ENCODE peak calls at places on chromosome 11, in seven cellular contexts. H is HepG2, T is H1, B is HCT116, A is K562, J is GM12878, F is T47D. X is an unnamed sample.

GRCh38 chr11:57155400-57155799 is 26.4 kb upstream of the LRRC55 start:
- DNase-seq in F (no peak), H (no peak), B (no peak), T (no peak), J (no peak), A (no peak), X (no peak)

GRCh38 chr11:101456812-101457211 is 127.0 kb downstream of the TRPC6 start:
- DNase-seq in H (no peak), J (no peak), B (no peak), A (no peak), F (peak; percentile 18), T (no peak), X (no peak)

GRCh38 chr11:9726313-9727022 is 62.6 kb downstream of the SWAP70 start:
- DNase-seq in F (no peak), H (peak; percentile 33), J (no peak), A (no peak), B (peak; percentile 23), T (no peak), X (no peak)

GRCh38 chr11:87473174-87473573 is 435.4 kb downstream of the TMEM135 start:
- DNase-seq in A (no peak), F (no peak), H (no peak), B (no peak), J (no peak), T (no peak), X (no peak)

GRCh38 chr11:65428578-65429068 is 6.0 kb downstream of the NEAT1 start:
- DNase-seq in B (no peak), T (no peak), J (no peak), F (no peak), A (no peak), H (no peak), X (no peak)

GRCh38 chr11:132779487-132779886 is 752.8 kb downstream of the OPCML start:
- DNase-seq in B (no peak), A (no peak), T (no peak), J (no peak), H (no peak), F (no peak), X (no peak)

GRCh38 chr11:83773950-83774880 is 488.0 kb upstream of the CCDC90B start:
- DNase-seq in J (no peak), A (no peak), T (no peak), F (no peak), B (no peak), H (no peak), X (no peak)

GRCh38 chr11:132200303-132200936 is 830.0 kb downstream of the NTM start:
- DNase-seq in F (no peak), J (no peak), B (no peak), T (no peak), H (no peak), A (no peak), X (no peak)

GRCh38 chr11:65026810-65027209 is 429 bp upstream of the SNX15 start:
- DNase-seq in J (no peak), F (no peak), T (no peak), B (no peak), H (no peak), A (no peak), X (no peak)

GRCh38 chr11:69537855-69538640 is 56.6 kb downstream of the LINC01488 start:
- DNase-seq in J (no peak), A (no peak), F (no peak), B (no peak), H (no peak), T (no peak), X (no peak)

GRCh38 chr11:7673724-7674434 is 579 bp upstream of the CYB5R2 start:
- DNase-seq in B (peak; percentile 29), J (no peak), H (no peak), F (no peak), T (no peak), A (peak; percentile 41), X (peak; percentile 49)

GRCh38 chr11:78268516-78269410 is 80.0 kb downstream of the USP35 start:
- DNase-seq in J (no peak), H (no peak), T (no peak), F (no peak), A (no peak), B (no peak), X (no peak)

GRCh38 chr11:105046898-105047579 is 1.9 kb upstream of the CARD16 start:
- DNase-seq in J (no peak), A (no peak), B (no peak), H (peak; percentile 92), T (no peak), F (no peak), X (no peak)

GRCh38 chr11:66007201-66007634 is 4.6 kb upstream of the CST6 start:
- DNase-seq in A (no peak), B (no peak), F (no peak), T (no peak), J (no peak), H (no peak), X (peak; percentile 20)

GRCh38 chr11:29527391-29527936 is 489.4 kb downstream of the KCNA4 start:
- DNase-seq in H (peak; percentile 35), T (no peak), B (peak; percentile 15), J (no peak), A (no peak), F (no peak), X (no peak)

DNA sequence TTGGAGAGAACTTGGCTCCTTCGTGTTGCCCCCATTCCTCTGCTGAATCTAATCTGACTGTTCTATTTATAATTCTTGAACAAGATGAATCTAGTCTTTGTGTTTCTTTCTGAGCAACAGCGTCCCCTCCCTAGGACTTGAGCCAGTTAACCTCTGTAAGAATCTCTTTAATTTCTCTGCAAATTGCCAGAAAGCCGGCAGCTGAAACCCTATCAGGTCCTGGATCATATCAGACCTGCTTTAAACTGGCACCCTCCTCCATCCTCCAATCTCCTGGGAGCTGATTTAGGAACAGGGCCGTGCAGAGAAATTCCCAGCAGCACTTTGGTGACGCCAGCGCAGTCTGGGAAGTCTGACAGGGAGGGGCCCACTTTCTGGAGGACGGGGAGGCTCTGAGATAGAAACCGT is 289.2 kb upstream of the SORL1-AS1 start:
- DNase-seq in A (no peak), B (no peak), F (no peak), T (no peak), J (no peak), H (no peak), X (peak; percentile 36)
- TF ChIP-seq JUND in A (no peak), B (no peak), F (no peak), T (no peak), J (no peak), H (no peak), X (peak; percentile 43)

GRCh38 chr11:23957309-23957708 is 539.5 kb upstream of the LUZP2 start:
- DNase-seq in J (no peak), B (no peak), H (no peak), A (no peak), F (no peak), T (no peak), X (no peak)

GRCh38 chr11:23956586-23956985 is 540.3 kb upstream of the LUZP2 start:
- DNase-seq in B (no peak), A (no peak), F (no peak), T (no peak), H (no peak), J (no peak), X (no peak)

GRCh38 chr11:23961503-23962338 is 535.1 kb upstream of the LUZP2 start:
- DNase-seq in A (no peak), T (no peak), B (no peak), F (no peak), H (no peak), J (no peak), X (no peak)

GRCh38 chr11:23954730-23955129 is 542.1 kb upstream of the LUZP2 start:
- DNase-seq in F (no peak), T (no peak), H (no peak), B (no peak), J (no peak), A (no peak), X (no peak)

DNA sequence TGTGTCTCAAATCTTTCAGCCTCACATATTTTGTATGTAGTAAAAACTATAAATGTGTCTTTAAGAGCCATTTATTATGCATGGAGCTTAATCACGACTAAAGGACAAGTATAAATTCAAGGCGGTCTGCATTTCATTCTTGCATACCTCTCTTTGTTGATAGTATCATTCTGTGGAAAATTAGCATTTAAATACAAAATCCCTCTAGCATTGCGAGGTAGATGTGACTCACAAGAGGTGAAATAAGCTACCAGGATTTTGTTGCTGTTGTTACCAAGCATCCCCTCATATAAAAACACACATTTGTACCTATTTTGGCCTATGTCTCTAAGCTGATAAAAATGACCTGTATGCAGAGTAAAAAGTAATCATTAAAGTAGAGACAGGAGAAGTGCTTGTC is 537.4 kb upstream of the LUZP2 start:
- DNase-seq in F (no peak), T (no peak), J (no peak), A (no peak), B (no peak), H (no peak), X (no peak)
- TF ChIP-seq JUND in F (no peak), T (peak; percentile 18), J (no peak), A (no peak), B (no peak), H (no peak), X (no peak)

DNA sequence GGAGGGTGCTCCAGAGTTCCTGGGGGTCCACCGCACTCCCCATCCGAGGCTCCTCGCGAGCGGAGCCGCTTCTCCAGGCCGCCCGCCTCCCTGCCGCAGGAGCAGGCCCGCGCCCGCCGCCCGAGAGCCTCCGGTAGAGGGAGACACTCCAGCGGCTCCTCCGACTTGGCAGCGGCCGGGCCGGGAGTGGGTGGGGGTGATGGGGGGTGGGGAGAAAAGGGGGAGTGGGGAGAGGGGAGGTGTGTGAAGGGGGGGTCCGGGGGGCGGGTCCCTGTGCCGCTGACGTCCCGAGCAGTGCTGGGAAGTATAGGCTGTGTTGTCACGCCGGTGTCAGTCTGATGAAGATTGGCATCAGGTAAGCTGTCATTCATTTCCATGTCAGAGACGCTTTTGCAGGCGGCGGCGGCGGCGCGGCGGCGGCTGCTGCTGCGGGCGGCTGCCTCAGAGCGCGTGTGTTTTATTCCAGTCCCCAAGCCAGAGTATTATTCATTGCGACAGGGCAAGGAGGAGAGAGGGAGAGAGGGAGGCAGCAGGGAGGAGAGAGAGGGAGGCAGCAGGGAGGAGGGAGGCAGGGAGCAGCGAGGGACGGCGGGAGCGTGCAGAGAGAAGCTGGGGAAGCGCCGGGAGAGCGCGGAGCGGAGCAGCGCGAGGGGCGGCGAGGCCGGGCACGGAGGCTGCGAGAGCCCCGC is at the start of gene PKNOX2:
- DNase-seq in T (no peak), H (peak; percentile 15), F (peak; percentile 98), A (peak; percentile 68), B (peak; percentile 3), J (no peak), X (peak; percentile 95)
- TF ChIP-seq JUND in T (no peak), H (no peak), F (no peak), A (no peak), B (no peak), J (no peak), X (no peak)

DNA sequence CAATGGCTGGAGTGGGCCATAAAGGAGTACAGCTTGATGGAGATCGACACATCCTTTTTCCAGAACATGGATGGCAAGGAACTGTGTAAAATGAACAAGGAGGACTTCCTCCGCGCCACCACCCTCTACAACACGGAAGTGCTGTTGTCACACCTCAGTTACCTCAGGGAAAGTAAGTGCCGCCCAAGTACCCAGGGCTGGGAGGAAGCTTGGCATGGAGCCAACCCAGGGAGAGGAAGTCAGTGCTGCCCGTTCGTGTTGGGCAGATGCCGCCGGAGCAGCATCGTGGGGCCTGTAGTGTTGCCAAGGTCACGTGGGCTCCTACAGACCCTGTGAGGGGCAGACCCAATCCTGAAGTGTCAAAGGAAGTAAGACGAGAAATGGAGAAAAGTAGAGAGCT is 78.9 kb downstream of the FLI1 start:
- DNase-seq in A (no peak), B (no peak), T (no peak), H (no peak), F (no peak), J (no peak), X (no peak)
- TF ChIP-seq JUND in A (no peak), B (no peak), T (no peak), H (no peak), F (no peak), J (no peak), X (no peak)